ENCODE peak calls at places on chromosomes 11 and 22, in ten cellular contexts. H is prostate gland, J is gastrocnemius medialis, U is heart right ventricle, I is IMR-90, N is stomach, V is mammary epithelial cell, A is pancreas, P is testis, F is colonic mucosa. Z is an unnamed sample.

GRCh38 chr11:65060913-65061408 is 2.6 kb upstream of the NAALADL1 start:
- DNase-seq in V (peak), H (no peak), A (no peak), F (no peak), J (no peak), P (no peak), N (no peak), U (no peak), I (no peak), Z (no peak)

GRCh38 chr11:122703541-122704272 is 48.2 kb downstream of the UBASH3B start:
- DNase-seq in P (no peak), J (no peak), A (no peak), V (no peak), I (no peak), U (no peak), H (no peak), N (no peak), F (no peak), Z (no peak)

GRCh38 chr22:20571531-20572007 is 64.2 kb downstream of the MED15 start:
- DNase-seq in J (no peak), I (no peak), V (no peak), P (no peak), F (peak), H (no peak), N (peak), A (no peak), U (peak), Z (no peak)

GRCh38 chr22:26286091-26286780 is 117.0 kb downstream of the SEZ6L start:
- DNase-seq in V (no peak), H (no peak), F (no peak), U (no peak), A (no peak), N (no peak), P (no peak), J (no peak), I (no peak), Z (no peak)

GRCh38 chr11:1873048-1873812 is 18.5 kb downstream of the PRR33 start:
- DNase-seq in N (no peak), P (no peak), H (no peak), U (peak), J (peak), I (peak), V (peak), A (no peak), F (no peak), Z (no peak)

GRCh38 chr11:3158131-3158591 is 6.9 kb downstream of the OSBPL5 start:
- DNase-seq in P (no peak), J (peak), U (peak), H (no peak), V (no peak), A (no peak), F (no peak), N (no peak), I (no peak), Z (no peak)

GRCh38 chr11:72483412-72484186 is 49.3 kb upstream of the CLPB start:
- DNase-seq in I (peak), H (peak), U (no peak), V (peak), N (no peak), P (no peak), J (peak), A (no peak), F (peak), Z (no peak)

GRCh38 chr11:83572521-83572920 is 286.4 kb upstream of the CCDC90B start:
- DNase-seq in F (no peak), I (no peak), H (no peak), J (no peak), P (no peak), V (no peak), A (no peak), N (no peak), U (no peak), Z (no peak)

GRCh38 chr11:26929806-26930517 is 64.0 kb upstream of the FIBIN start:
- DNase-seq in H (no peak), U (no peak), V (no peak), A (no peak), P (no peak), J (no peak), I (no peak), N (no peak), F (no peak), Z (no peak)

GRCh38 chr11:108016647-108017046 is 7.9 kb downstream of the CUL5 start:
- DNase-seq in U (no peak), I (no peak), P (no peak), N (no peak), J (no peak), F (no peak), A (no peak), H (no peak), V (no peak), Z (no peak)
- H3K27ac ChIP-seq in U (no peak), I (no peak), P (no peak), N (no peak), J (no peak), F (no peak), A (no peak), H (no peak), V (no peak), Z (no peak)

GRCh38 chr11:87122852-87123251 is 85.1 kb downstream of the TMEM135 start:
- DNase-seq in J (no peak), V (no peak), H (peak), P (no peak), U (no peak), N (no peak), A (no peak), I (no peak), F (no peak), Z (no peak)

GRCh38 chr11:87125257-87125656 is 87.5 kb downstream of the TMEM135 start:
- DNase-seq in V (peak), U (no peak), F (no peak), N (no peak), H (no peak), A (no peak), J (no peak), P (no peak), I (no peak), Z (no peak)

GRCh38 chr11:87116185-87116584 is 78.5 kb downstream of the TMEM135 start:
- DNase-seq in F (no peak), U (no peak), N (no peak), P (no peak), V (no peak), A (no peak), H (no peak), J (no peak), I (no peak), Z (no peak)

DNA sequence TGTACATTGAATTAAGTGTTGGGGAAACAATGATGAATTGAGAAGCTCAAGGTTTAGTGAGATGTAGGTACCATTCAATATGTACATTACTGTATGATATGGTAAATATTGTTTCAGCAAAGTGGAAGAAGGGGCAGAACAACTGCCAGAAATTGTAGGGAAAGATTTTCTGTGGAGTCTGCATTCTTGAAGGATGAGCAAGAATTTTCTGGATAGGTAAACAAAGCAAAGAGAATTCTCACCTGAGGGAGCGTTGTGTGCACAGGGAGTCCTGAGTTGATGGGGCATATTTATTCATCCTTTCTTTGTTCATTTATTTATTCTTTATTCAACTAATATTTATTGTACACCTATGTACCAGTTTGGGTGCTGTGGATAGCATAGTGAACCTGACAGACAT is 83.2 kb downstream of the TMEM135 start:
- DNase-seq in A (no peak), V (no peak), P (no peak), U (no peak), N (no peak), F (no peak), I (no peak), J (no peak), H (no peak), Z (no peak)
- H3K4me3 ChIP-seq in A (no peak), V (no peak), P (no peak), U (no peak), N (no peak), F (no peak), I (no peak), J (no peak), H (no peak), Z (no peak)

GRCh38 chr11:129236850-129237249 is 44.7 kb upstream of the ARHGAP32 start:
- DNase-seq in P (no peak), H (no peak), J (no peak), U (no peak), V (no peak), F (no peak), I (no peak), A (no peak), N (no peak), Z (no peak)
- TF ChIP-seq CTCF in P (no peak), H (no peak), J (no peak), U (no peak), V (no peak), F (no peak), I (no peak), A (no peak), N (no peak), Z (no peak)

DNA sequence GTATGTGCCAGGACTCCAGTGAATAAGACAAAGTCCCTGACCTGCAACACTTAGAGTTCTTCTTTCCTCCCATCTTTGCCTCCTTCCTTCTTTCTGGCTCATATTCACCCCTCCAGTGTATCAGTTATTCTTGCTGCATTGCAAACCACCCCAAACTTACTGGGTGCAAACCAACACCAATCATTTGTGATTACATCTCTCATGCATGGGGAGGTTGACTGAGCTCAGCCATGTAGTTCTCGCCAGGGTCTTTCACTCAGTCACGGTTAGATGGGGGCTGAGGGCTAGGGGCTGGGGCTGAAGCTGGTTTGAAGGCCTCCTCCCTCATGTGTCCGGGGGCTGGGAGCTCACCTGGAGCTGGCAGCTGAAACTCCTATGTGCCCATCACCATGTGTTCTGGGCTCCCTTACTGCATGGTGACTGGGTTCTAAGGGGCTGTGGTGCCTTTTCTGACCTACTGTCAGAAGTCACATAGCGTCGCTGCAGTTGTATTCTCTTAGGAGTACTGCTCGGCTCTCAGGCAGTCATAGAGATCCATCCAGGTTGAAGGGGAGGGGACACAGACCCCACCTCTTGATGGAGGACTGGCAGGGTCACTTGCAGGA is 35.0 kb upstream of the CACNG2 start:
- DNase-seq in A (no peak), I (no peak), H (no peak), P (peak), F (no peak), N (no peak), U (no peak), V (no peak), J (no peak), Z (no peak)
- H3K27ac ChIP-seq in A (no peak), I (no peak), H (no peak), P (no peak), F (no peak), N (no peak), U (no peak), V (no peak), J (no peak), Z (no peak)

GRCh38 chr11:210122-210802 is 2.8 kb downstream of the RIC8A start:
- DNase-seq in H (no peak), P (peak), V (peak), F (peak), I (peak), U (no peak), N (peak), J (no peak), A (no peak), Z (peak)
- H3K4me3 ChIP-seq in H (no peak), P (no peak), V (peak), F (no peak), I (peak), U (no peak), N (peak), J (no peak), A (peak), Z (peak)

DNA sequence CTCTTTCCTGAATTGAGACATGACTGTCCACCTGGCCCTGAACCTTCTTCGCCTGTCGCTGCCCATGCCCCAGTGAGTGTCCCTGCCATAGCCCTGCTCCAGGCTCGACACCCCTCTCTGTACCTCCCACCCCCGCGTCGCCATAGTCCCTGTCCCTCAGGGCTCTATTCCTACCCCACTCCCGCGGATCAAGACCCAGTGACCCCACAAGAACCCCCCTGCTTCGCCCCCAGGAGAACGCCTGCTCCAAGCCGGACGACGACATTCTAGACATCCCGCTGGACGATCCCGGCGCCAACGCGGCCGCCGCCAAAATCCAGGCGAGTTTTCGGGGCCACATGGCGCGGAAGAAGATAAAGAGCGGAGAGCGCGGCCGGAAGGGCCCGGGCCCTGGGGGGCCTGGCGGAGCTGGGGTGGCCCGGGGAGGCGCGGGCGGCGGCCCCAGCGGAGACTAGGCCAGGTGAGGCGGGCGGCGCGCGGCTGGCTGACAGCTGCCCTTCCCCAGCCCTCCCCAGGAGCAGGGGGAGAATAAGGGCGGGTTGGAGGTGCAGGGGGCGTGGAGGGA is 5.6 kb downstream of the NRGN start:
- DNase-seq in I (no peak), F (no peak), U (no peak), V (no peak), A (no peak), P (no peak), N (no peak), H (no peak), J (no peak), Z (no peak)
- TF ChIP-seq CTCF in I (no peak), F (no peak), U (no peak), V (no peak), A (no peak), P (no peak), N (no peak), H (no peak), J (no peak), Z (no peak)

DNA sequence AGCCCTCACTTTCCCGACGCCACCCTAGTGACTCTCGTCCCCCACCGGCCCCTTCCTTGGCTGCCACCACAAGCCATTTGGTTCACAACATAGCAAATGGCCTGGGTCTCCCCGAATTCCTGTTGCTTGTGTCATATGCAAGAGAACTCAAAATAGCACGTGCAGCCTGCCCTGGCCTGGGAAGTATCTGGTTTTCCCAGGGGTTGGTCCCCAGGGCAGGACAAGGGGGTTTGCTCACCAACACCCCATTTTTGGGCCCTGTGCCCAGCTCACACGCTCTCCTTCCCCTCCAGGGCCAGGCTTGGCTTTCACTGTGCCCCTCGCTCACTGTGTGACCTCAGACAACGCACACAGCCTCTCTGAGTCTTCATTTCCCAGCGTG is 12.8 kb upstream of the TPCN2 start:
- DNase-seq in N (no peak), H (no peak), U (peak), V (no peak), J (no peak), A (no peak), I (peak), P (peak), F (no peak), Z (no peak)
- H3K27ac ChIP-seq in N (peak), H (peak), U (no peak), V (no peak), J (peak), A (no peak), I (no peak), P (peak), F (no peak), Z (no peak)

DNA sequence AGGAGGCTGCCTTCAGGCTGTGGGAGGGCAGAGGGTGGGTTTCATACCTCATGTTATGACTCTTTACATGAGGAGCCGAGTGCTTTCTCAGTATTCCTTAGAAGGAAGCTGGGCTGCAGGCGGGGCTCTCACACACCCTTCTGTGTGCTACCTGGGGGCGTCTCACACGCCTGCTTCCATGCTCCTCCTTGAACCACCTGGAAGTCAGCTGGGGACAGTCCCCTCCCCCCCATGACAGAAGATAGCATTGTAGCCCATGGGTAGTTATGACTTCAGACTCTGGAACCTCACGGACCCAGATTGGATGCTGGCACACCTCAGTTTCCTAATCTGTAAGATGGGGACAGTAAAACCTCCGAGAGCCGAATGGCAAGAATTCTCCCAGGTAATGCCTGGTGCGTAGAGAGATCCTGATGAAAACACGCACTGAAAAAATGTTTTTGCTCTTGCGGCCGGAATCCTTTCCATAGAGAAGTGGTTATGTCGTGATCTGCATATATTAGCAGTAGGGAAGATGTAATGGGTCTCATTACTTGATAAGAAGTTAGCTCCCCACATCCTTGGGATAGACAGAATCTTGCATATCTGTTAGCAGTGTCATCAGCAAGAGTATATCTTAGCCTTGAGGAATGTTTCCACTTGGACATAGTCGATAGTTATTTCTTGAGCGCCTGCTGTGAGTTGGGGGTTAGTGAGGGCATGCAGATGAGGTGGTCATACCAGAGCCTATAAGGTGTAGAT is 4.8 kb downstream of the DAGLA start:
- DNase-seq in P (no peak), H (no peak), A (no peak), J (no peak), I (peak), N (no peak), V (no peak), F (no peak), U (no peak), Z (no peak)
- H3K4me3 ChIP-seq in P (no peak), H (no peak), A (no peak), J (no peak), I (no peak), N (no peak), V (no peak), F (no peak), U (no peak), Z (no peak)